ENCODE peak calls at places on chromosomes 13 and 19, in nine cellular contexts. W is neural progenitor cell, P is SK-N-SH, D is IMR-90, J is thoracic aorta, S is A549, F is Calu3, K is neural crest cell, T is endothelial cell. A is an unnamed sample.

GRCh38 chr13:26308836-26309235 is 54.9 kb downstream of the CDK8 start:
- DNase-seq in W (no peak), P (no peak), D (no peak), J (no peak), S (no peak), F (no peak), K (no peak), T (no peak), A (no peak)

GRCh38 chr13:110221331-110221730 is 85.6 kb downstream of the COL4A1 start:
- DNase-seq in W (no peak), P (no peak), D (no peak), J (no peak), S (no peak), F (no peak), K (no peak), T (no peak), A (no peak)

GRCh38 chr19:58356236-58356970 is 3.1 kb upstream of the A1BG start:
- DNase-seq in W (no peak), P (no peak), D (peak), J (no peak), S (no peak), F (no peak), K (no peak), T (no peak), A (no peak)

GRCh38 chr13:77584111-77584510 is 48.6 kb downstream of the SCEL start:
- DNase-seq in W (no peak), P (no peak), D (no peak), J (no peak), S (no peak), F (no peak), K (no peak), T (no peak), A (no peak)

GRCh38 chr19:35533201-35533821 is at the start of gene GAPDHS:
- DNase-seq in W (no peak), P (peak), D (peak), J (no peak), S (no peak), F (no peak), K (no peak), T (no peak), A (no peak)

GRCh38 chr19:50870417-50871089 is 2.7 kb upstream of the KLK2 start:
- DNase-seq in W (peak), P (peak), D (peak), J (no peak), S (peak), F (no peak), K (no peak), T (no peak), A (no peak)

GRCh38 chr13:113928701-113929627 is 44.9 kb downstream of the C13orf46 start:
- DNase-seq in W (no peak), P (peak), D (peak), J (peak), S (no peak), F (no peak), K (no peak), T (no peak), A (no peak)

GRCh38 chr19:1487576-1488281 is 2.4 kb downstream of the PCSK4 start:
- DNase-seq in W (no peak), P (no peak), D (no peak), J (no peak), S (no peak), F (no peak), K (no peak), T (no peak), A (no peak)

GRCh38 chr19:38057954-38058690 is 151.1 kb downstream of the SIPA1L3 start:
- DNase-seq in W (no peak), P (peak), D (no peak), J (no peak), S (peak), F (peak), K (no peak), T (no peak), A (no peak)

GRCh38 chr19:13152854-13153626 is 2.8 kb downstream of the IER2 start:
- DNase-seq in W (peak), P (peak), D (peak), J (peak), S (peak), F (peak), K (peak), T (peak), A (peak)
- TF ChIP-seq CTCF in W (no peak), P (peak), D (peak), J (no peak), S (no peak), F (no peak), K (peak), T (no peak), A (no peak)

GRCh38 chr19:33309826-33310225 is 7.5 kb upstream of the CEBPA start:
- DNase-seq in W (no peak), P (no peak), D (no peak), J (no peak), S (no peak), F (no peak), K (no peak), T (no peak), A (no peak)

GRCh38 chr19:33306853-33307792 is 4.8 kb upstream of the CEBPA start:
- DNase-seq in W (no peak), P (no peak), D (no peak), J (no peak), S (no peak), F (no peak), K (no peak), T (no peak), A (no peak)

GRCh38 chr19:33310606-33311325 is 8.4 kb upstream of the CEBPA start:
- DNase-seq in W (no peak), P (no peak), D (no peak), J (no peak), S (no peak), F (no peak), K (no peak), T (no peak), A (no peak)

GRCh38 chr19:33312065-33312464 is 9.7 kb upstream of the CEBPA start:
- DNase-seq in W (no peak), P (no peak), D (no peak), J (no peak), S (no peak), F (no peak), K (no peak), T (no peak), A (no peak)

GRCh38 chr19:33311326-33311682 is 9.0 kb upstream of the CEBPA start:
- DNase-seq in W (no peak), P (no peak), D (no peak), J (no peak), S (no peak), F (peak), K (no peak), T (no peak), A (no peak)
- TF ChIP-seq CTCF in W (peak), P (peak), D (no peak), J (no peak), S (peak), F (peak), K (peak), T (no peak), A (no peak)

GRCh38 chr19:7638802-7639465 is 2.0 kb downstream of the STXBP2 start:
- DNase-seq in W (no peak), P (no peak), D (no peak), J (no peak), S (no peak), F (no peak), K (no peak), T (no peak), A (no peak)

GRCh38 chr19:7637374-7638256 is 705 bp downstream of the STXBP2 start:
- DNase-seq in W (peak), P (no peak), D (no peak), J (no peak), S (no peak), F (peak), K (no peak), T (no peak), A (no peak)

GRCh38 chr19:7636317-7636690 is 606 bp upstream of the STXBP2 start:
- DNase-seq in W (no peak), P (no peak), D (no peak), J (no peak), S (no peak), F (no peak), K (no peak), T (no peak), A (no peak)

GRCh38 chr19:7635670-7636069 is 1.2 kb upstream of the STXBP2 start:
- DNase-seq in W (no peak), P (no peak), D (no peak), J (no peak), S (no peak), F (no peak), K (no peak), T (no peak), A (no peak)

DNA sequence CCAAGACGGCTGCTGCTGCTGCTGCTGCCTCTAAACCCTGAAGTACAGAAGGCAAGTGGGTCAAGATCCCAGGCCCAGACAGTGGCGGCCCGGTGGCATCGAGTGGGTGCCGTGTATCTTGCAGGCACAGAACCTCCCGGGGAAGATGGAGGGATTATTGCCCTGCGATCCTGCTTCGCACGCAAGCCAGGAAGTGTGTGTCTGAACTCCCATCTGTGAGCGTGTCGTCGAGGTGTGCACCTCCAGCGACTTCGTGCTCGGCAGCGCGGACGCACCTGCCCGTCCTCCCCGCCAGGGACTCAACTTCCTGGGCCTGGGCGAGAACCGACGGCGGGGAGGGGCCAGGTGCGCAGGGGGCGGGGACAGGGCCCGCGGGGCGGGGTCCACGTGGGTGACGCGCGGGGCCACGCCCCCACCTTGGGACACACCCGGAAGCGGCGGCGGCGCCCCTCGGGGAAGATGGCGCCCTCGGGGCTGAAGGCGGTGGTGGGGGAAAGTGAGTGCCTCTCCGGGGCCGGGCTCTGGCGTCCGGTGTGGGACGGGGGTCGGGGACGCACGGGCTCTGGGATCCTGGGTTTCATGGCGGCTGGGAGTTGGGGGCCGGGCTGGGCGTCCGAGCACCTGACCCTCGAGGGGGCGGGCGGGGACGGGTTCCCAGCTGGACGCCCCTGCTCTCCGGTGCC is at the start of gene STXBP2:
- DNase-seq in W (peak), P (peak), D (no peak), J (no peak), S (peak), F (peak), K (no peak), T (peak), A (peak)
- TF ChIP-seq CTCF in W (no peak), P (no peak), D (no peak), J (no peak), S (no peak), F (no peak), K (peak), T (no peak), A (no peak)

DNA sequence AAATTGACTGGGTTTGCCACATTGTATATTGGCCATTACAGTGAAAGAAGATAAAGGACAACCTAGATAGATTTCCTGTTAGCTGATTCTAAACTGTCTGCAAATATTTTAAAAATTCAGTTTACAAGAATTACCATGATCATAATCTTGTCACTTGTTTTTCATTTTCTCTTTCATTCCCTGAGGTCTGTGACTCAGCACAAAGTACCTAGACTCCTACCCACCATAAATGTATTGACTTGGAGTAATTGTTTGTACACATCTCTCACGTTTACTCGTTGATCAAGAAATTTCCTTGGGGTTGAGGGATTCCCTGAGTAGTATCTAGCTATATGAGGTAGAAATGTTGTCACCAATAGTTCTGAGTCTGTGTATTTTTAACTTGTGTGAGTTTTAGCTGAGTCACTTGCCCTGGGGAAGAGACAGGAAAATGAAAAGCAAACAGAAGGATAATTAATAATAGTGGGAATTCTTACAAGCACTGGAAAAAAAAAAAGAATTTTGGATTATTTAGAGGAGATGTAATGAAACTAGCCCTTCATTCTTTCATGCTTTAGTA is 299.2 kb upstream of the DACH1 start:
- DNase-seq in W (no peak), P (no peak), D (no peak), J (no peak), S (no peak), F (no peak), K (no peak), T (no peak), A (no peak)
- TF ChIP-seq CTCF in W (no peak), P (no peak), D (no peak), J (no peak), S (no peak), F (no peak), K (no peak), T (no peak), A (no peak)

DNA sequence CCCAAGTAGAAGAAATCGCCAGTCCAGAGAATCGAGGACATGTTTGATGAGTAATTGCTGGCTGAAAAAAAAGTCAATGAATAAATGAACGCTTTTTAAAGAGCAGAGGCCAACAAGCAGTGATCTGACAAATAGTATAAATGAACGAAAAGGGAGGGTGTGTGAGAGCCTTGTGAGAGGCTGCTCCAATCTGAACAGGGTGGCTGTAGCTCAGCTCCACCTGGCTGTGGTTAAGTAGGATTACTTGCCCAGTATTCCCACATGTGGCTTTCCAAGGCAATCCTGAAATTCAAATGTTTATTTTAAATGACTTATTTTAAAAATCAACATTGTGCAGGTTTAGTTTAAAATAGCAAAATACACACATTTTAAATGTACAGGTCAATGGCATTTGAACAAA is 117.0 kb downstream of the TSHZ3 start:
- DNase-seq in W (peak), P (no peak), D (peak), J (no peak), S (no peak), F (no peak), K (no peak), T (no peak), A (no peak)
- TF ChIP-seq CTCF in W (peak), P (no peak), D (no peak), J (no peak), S (no peak), F (no peak), K (no peak), T (no peak), A (no peak)

DNA sequence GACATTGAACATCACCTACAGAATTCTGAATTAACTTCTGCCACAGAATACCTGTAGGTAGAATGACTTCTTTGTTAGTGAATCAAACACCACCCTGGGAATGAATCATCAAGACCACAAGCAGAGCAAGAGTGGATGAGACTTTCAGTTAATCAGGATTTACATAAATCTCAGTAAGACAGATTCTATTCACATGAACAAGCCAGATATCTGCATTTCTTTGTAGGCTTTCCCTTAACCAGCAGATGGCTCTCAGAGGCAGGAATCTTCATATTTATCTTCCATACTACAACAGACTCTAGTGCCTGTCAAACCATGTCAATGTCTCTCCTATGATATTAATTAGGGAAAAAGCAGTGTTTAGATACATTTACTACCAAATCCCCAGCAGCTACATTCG is 412.1 kb downstream of the KLF12 start:
- DNase-seq in W (no peak), P (peak), D (peak), J (no peak), S (peak), F (no peak), K (no peak), T (no peak), A (no peak)
- TF ChIP-seq CTCF in W (peak), P (peak), D (peak), J (no peak), S (peak), F (no peak), K (peak), T (no peak), A (no peak)

GRCh38 chr19:19027228-19027627 is 6.1 kb downstream of the SUGP2 start:
- DNase-seq in W (no peak), P (no peak), D (no peak), J (no peak), S (no peak), F (no peak), K (no peak), T (no peak), A (no peak)

GRCh38 chr19:19028526-19028925 is 4.8 kb downstream of the SUGP2 start:
- DNase-seq in W (no peak), P (no peak), D (no peak), J (no peak), S (no peak), F (no peak), K (no peak), T (no peak), A (no peak)

GRCh38 chr19:19022380-19022961 is 10.8 kb downstream of the SUGP2 start:
- DNase-seq in W (no peak), P (no peak), D (peak), J (no peak), S (no peak), F (no peak), K (no peak), T (no peak), A (no peak)

GRCh38 chr19:19021115-19021514 is 12.2 kb downstream of the SUGP2 start:
- DNase-seq in W (no peak), P (no peak), D (peak), J (no peak), S (no peak), F (no peak), K (no peak), T (no peak), A (no peak)

GRCh38 chr19:19026299-19026971 is 6.9 kb downstream of the SUGP2 start:
- DNase-seq in W (peak), P (no peak), D (no peak), J (no peak), S (peak), F (no peak), K (no peak), T (no peak), A (no peak)
- TF ChIP-seq CTCF in W (no peak), P (peak), D (no peak), J (no peak), S (peak), F (no peak), K (no peak), T (no peak), A (no peak)

GRCh38 chr13:97932006-97932405 is 21.5 kb upstream of the IPO5 start:
- DNase-seq in W (no peak), P (no peak), D (no peak), J (no peak), S (no peak), F (no peak), K (no peak), T (no peak), A (no peak)
- TF ChIP-seq CTCF in W (no peak), P (no peak), D (no peak), J (no peak), S (no peak), F (no peak), K (no peak), T (no peak), A (no peak)

GRCh38 chr13:31050486-31051400 is 111.0 kb downstream of the HSPH1 start:
- DNase-seq in W (peak), P (peak), D (peak), J (no peak), S (no peak), F (no peak), K (no peak), T (no peak), A (no peak)
- TF ChIP-seq CTCF in W (peak), P (peak), D (peak), J (peak), S (no peak), F (no peak), K (peak), T (no peak), A (peak)

GRCh38 chr19:39307233-39307821 is 11.1 kb downstream of the IFNL1 start:
- DNase-seq in W (peak), P (no peak), D (no peak), J (no peak), S (no peak), F (peak), K (no peak), T (no peak), A (peak)

GRCh38 chr19:39306075-39306474 is 9.9 kb downstream of the IFNL1 start:
- DNase-seq in W (no peak), P (no peak), D (no peak), J (no peak), S (no peak), F (no peak), K (no peak), T (no peak), A (no peak)

GRCh38 chr19:39310558-39311311 is 9.9 kb downstream of the LRFN1 start:
- DNase-seq in W (peak), P (no peak), D (no peak), J (no peak), S (peak), F (no peak), K (no peak), T (no peak), A (no peak)

GRCh38 chr19:39307822-39308530 is 11.8 kb downstream of the IFNL1 start:
- DNase-seq in W (peak), P (no peak), D (no peak), J (no peak), S (no peak), F (no peak), K (no peak), T (peak), A (peak)

DNA sequence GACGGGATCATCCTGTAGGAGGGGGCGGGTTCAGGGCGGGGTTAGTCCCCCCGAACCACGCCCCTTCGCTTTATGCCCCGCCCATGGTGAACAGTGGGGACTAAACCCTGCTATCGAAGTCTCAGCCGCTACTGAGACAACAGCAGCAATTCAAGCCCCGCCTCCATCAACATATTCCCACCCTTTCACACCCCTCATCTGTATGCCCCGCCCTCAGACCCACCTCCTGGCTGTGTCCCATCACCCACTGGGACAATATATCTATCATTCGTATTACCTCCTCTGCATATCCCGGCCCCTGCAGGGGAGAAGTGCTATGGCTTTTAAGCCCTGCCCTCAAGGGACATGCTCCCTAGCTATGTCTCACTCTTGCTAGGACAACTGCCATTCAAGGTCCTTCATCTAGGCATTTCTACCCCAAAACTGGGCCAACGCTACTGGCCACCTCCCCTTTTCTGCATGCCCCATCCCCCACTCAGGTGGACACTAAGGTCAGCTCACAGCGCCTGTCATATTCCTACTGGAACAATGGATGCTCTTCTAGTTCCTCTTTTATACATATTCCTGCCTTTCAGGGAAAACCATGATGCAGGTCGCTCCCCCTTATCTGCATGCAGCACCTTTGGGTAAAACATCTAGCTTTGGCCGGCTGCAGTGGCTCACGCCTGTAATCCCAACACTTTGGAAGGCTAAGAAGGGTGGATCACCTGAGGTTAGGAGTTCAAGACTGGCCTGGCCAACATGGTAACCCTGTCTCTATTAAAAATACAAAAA is 11.9 kb downstream of the LRFN1 start:
- DNase-seq in W (peak), P (peak), D (no peak), J (no peak), S (peak), F (no peak), K (no peak), T (no peak), A (peak)
- TF ChIP-seq CTCF in W (no peak), P (no peak), D (no peak), J (no peak), S (no peak), F (no peak), K (no peak), T (no peak), A (no peak)

A was measured in nephron progenitor cell.